ENCODE peak calls at places on chromosome 12, in eight cellular contexts. L is GM12878, H is IMR-90, E is tibial nerve, A is prostate gland, N is right lobe of liver, S is esophagus muscularis mucosa, J is uterus. W is an unnamed sample.
A peak's percentile ranks its signal among the peaks of the same experiment; 100 is the strongest.

GRCh38 chr12:102298022-102298421 is 100.4 kb upstream of the PMCH start:
- DNase-seq in L (no peak), J (no peak), A (no peak), S (no peak), N (no peak), E (no peak), H (peak; percentile 69), W (no peak)

GRCh38 chr12:104319028-104319427 is 15.5 kb downstream of the EID3 start:
- DNase-seq in N (no peak), H (no peak), J (no peak), S (no peak), L (no peak), E (no peak), A (no peak), W (no peak)

GRCh38 chr12:42568952-42569916 is 20.3 kb downstream of the PRICKLE1 start:
- DNase-seq in J (no peak), A (no peak), E (no peak), N (no peak), S (no peak), H (peak; percentile 80), L (peak; percentile 38), W (no peak)

GRCh38 chr12:79016181-79016580 is 151.6 kb downstream of the SYT1 start:
- DNase-seq in S (no peak), H (no peak), J (no peak), L (no peak), E (no peak), A (no peak), N (no peak), W (no peak)

GRCh38 chr12:48187916-48188695 is 4.7 kb downstream of the CCDC184 start:
- DNase-seq in N (no peak), J (no peak), S (peak; percentile 72), E (no peak), L (no peak), A (no peak), H (no peak), W (no peak)

GRCh38 chr12:125079943-125080645 is 14.9 kb downstream of the AACS start:
- DNase-seq in L (no peak), E (peak; percentile 38), H (no peak), S (no peak), J (no peak), A (no peak), N (no peak), W (peak; percentile 38)

GRCh38 chr12:124369055-124369900 is 74.4 kb downstream of the RFLNA start:
- DNase-seq in S (no peak), E (peak; percentile 91), H (peak; percentile 92), A (peak; percentile 78), N (peak; percentile 95), L (no peak), J (peak; percentile 92), W (peak; percentile 93)

GRCh38 chr12:104494137-104494815 is 37.5 kb downstream of the CHST11 start:
- DNase-seq in N (no peak), H (no peak), L (peak; percentile 57), S (no peak), A (no peak), E (no peak), J (no peak), W (peak; percentile 69)

GRCh38 chr12:95974358-95974757 is 21.8 kb downstream of the HAL start:
- DNase-seq in A (no peak), J (no peak), E (no peak), N (no peak), H (no peak), L (no peak), S (no peak), W (no peak)

GRCh38 chr12:65891987-65892481 is 67.8 kb downstream of the HMGA2 start:
- DNase-seq in S (no peak), N (no peak), L (no peak), J (peak; percentile 82), E (peak; percentile 47), H (peak; percentile 99), A (peak; percentile 88), W (peak; percentile 66)

GRCh38 chr12:69994593-69995222 is 169.7 kb downstream of the MYRFL start:
- DNase-seq in E (no peak), J (no peak), N (no peak), H (no peak), S (no peak), A (peak; percentile 7), L (no peak), W (peak; percentile 75)

GRCh38 chr12:26730546-26731085 is 102.4 kb downstream of the ITPR2 start:
- DNase-seq in J (no peak), E (no peak), A (no peak), N (no peak), H (no peak), S (no peak), L (no peak), W (no peak)

GRCh38 chr12:80412343-80412953 is 31.6 kb upstream of the PTPRQ start:
- DNase-seq in E (no peak), H (peak; percentile 69), S (no peak), A (peak; percentile 25), J (no peak), N (no peak), L (no peak), W (no peak)

GRCh38 chr12:59066445-59066844 is 146.1 kb upstream of the LRIG3 start:
- DNase-seq in H (no peak), L (no peak), N (no peak), S (no peak), A (no peak), E (no peak), J (no peak), W (no peak)

GRCh38 chr12:15801770-15802393 is 12.7 kb upstream of the EPS8 start:
- DNase-seq in S (no peak), A (no peak), E (no peak), N (no peak), H (peak; percentile 85), J (no peak), L (no peak), W (no peak)

GRCh38 chr12:43267782-43268181 is 284.2 kb downstream of the ADAMTS20 start:
- DNase-seq in N (no peak), S (no peak), L (no peak), J (no peak), A (no peak), H (no peak), E (no peak), W (no peak)

GRCh38 chr12:72057330-72057911 is 118.8 kb downstream of the TPH2 start:
- DNase-seq in N (no peak), E (no peak), J (no peak), L (no peak), S (no peak), A (no peak), H (no peak), W (peak; percentile 31)

GRCh38 chr12:124411291-124411878 is 116.5 kb downstream of the RFLNA start:
- DNase-seq in S (peak; percentile 95), A (no peak), L (no peak), H (peak; percentile 96), N (no peak), E (peak; percentile 52), J (peak; percentile 93), W (peak; percentile 81)

GRCh38 chr12:31517994-31518393 is 72.9 kb downstream of the DENND5B start:
- DNase-seq in A (no peak), S (no peak), E (no peak), L (no peak), H (peak; percentile 60), J (no peak), N (no peak), W (no peak)
- H3K4me1 ChIP-seq in A (no peaks in the 10 kb centered on the region), S (peaks cover 34% of the 10 kb centered on the region), E (peaks cover 3% of the 10 kb centered on the region), L (peaks cover 18% of the 10 kb centered on the region), H (peaks cover 22% of the 10 kb centered on the region), J (no peaks in the 10 kb centered on the region), N (no peaks in the 10 kb centered on the region), W (peaks cover 17% of the 10 kb centered on the region)

GRCh38 chr12:32535260-32535999 is 136.1 kb downstream of the FGD4 start:
- DNase-seq in L (no peak), A (peak; percentile 60), S (no peak), J (peak; percentile 47), E (peak; percentile 57), N (peak; percentile 88), H (peak; percentile 69), W (peak; percentile 87)
- TF ChIP-seq POLR2A in L (no peak), A (no peak), S (no peak), J (no peak), E (no peak), N (peak; percentile 30), H (peak; percentile 32), W (no peak)

GRCh38 chr12:52984136-52984535 is 22.1 kb upstream of the EIF4B start:
- DNase-seq in N (peak; percentile 3), S (no peak), J (no peak), A (no peak), E (no peak), H (no peak), L (no peak), W (no peak)
- TF ChIP-seq CTCF in N (peak; percentile 4), S (no peak), J (no peak), A (no peak), E (no peak), H (no peak), L (no peak), W (no peak)

GRCh38 chr12:106585237-106585834 is 2.5 kb downstream of the RFX4 start:
- DNase-seq in L (no peak), H (no peak), S (peak; percentile 24), A (no peak), E (no peak), J (no peak), N (no peak), W (no peak)
- H3K4me1 ChIP-seq in L (no peaks in the 10 kb centered on the region), H (no peaks in the 10 kb centered on the region), S (peaks cover 69% of the 10 kb centered on the region), A (peaks cover 4% of the 10 kb centered on the region), E (no peaks in the 10 kb centered on the region), J (peaks cover 44% of the 10 kb centered on the region), N (no peaks in the 10 kb centered on the region), W (peaks cover 46% of the 10 kb centered on the region)

GRCh38 chr12:13099910-13100609 is 3.4 kb downstream of the GSG1 start:
- DNase-seq in A (no peak), H (no peak), S (peak; percentile 85), J (no peak), E (no peak), L (no peak), N (no peak), W (no peak)

GRCh38 chr12:13102481-13103195 is 829 bp downstream of the GSG1 start:
- DNase-seq in H (peak; percentile 48), N (no peak), E (no peak), L (no peak), S (peak; percentile 75), J (no peak), A (no peak), W (no peak)

GRCh38 chr12:13100610-13100881 is 2.9 kb downstream of the GSG1 start:
- DNase-seq in N (no peak), J (no peak), H (no peak), S (no peak), A (no peak), E (no peak), L (no peak), W (no peak)

GRCh38 chr12:13101854-13102375 is 1.6 kb downstream of the GSG1 start:
- DNase-seq in H (peak; percentile 46), L (no peak), E (no peak), A (peak; percentile 64), S (peak; percentile 91), N (no peak), J (no peak), W (no peak)

GRCh38 chr12:13100882-13101769 is 2.3 kb downstream of the GSG1 start:
- DNase-seq in S (peak; percentile 98), E (peak; percentile 83), J (peak; percentile 90), H (peak; percentile 91), A (peak; percentile 86), N (peak; percentile 88), L (no peak), W (peak; percentile 88)
- TF ChIP-seq POLR2A in S (no peak), E (peak; percentile 25), J (peak; percentile 56), H (peak; percentile 82), A (peak; percentile 34), N (no peak), L (no peak), W (no peak)

GRCh38 chr12:115771065-115771464 is 506.4 kb downstream of the MED13L start:
- DNase-seq in J (no peak), S (no peak), A (peak; percentile 53), N (no peak), H (no peak), E (no peak), L (no peak), W (peak; percentile 17)
- TF ChIP-seq CTCF in J (no peak), S (no peak), A (peak; percentile 20), N (no peak), H (no peak), E (no peak), L (no peak), W (no peak)